ENCODE peak calls at places on chromosomes 5 and 9, in ten cellular contexts. R is tibial nerve, Y is cardiac muscle cell, J is AG09309, V is neural progenitor cell, C is ovary, Q is psoas muscle, L is heart right ventricle, M is A549, Z is GM06990. U is an unnamed sample.

GRCh38 chr9:78239506-78239905 is 3.6 kb downstream of the CEP78 start:
- DNase-seq in R (no peak), Y (peak; percentile 24), J (no peak), V (peak; percentile 40), C (no peak), Q (no peak), L (no peak), M (peak; percentile 25), Z (no peak), U (peak; percentile 22)

GRCh38 chr9:76530458-76531100 is 71.6 kb downstream of the GCNT1 start:
- DNase-seq in R (no peak), Y (no peak), J (no peak), V (no peak), C (no peak), Q (no peak), L (no peak), M (no peak), Z (peak; percentile 17), U (no peak)

GRCh38 chr5:86797677-86798076 is 179.9 kb downstream of the COX7C start:
- DNase-seq in R (no peak), Y (no peak), J (no peak), V (peak; percentile 60), C (no peak), Q (no peak), L (no peak), M (no peak), Z (no peak), U (no peak)

GRCh38 chr9:8384126-8384525 is 584.5 kb upstream of the DMAC1 start:
- DNase-seq in R (no peak), Y (no peak), J (peak; percentile 16), V (no peak), C (no peak), Q (no peak), L (no peak), M (no peak), Z (no peak), U (no peak)

GRCh38 chr5:139878093-139878492 is 82.5 kb downstream of the PSD2 start:
- DNase-seq in R (no peak), Y (peak; percentile 32), J (no peak), V (no peak), C (no peak), Q (no peak), L (no peak), M (no peak), Z (no peak), U (no peak)

GRCh38 chr9:110058304-110058953 is 149.5 kb downstream of the C9orf152 start:
- DNase-seq in R (peak; percentile 50), Y (peak; percentile 39), J (no peak), V (peak; percentile 81), C (no peak), Q (peak; percentile 29), L (peak; percentile 29), M (peak; percentile 62), Z (no peak), U (no peak)

GRCh38 chr5:36158144-36158543 is 6.2 kb downstream of the SKP2 start:
- DNase-seq in R (no peak), Y (peak; percentile 7), J (no peak), V (no peak), C (no peak), Q (no peak), L (no peak), M (no peak), Z (no peak), U (no peak)

GRCh38 chr5:147767048-147767447 is 15.5 kb downstream of the JAKMIP2 start:
- DNase-seq in R (no peak), Y (no peak), J (no peak), V (no peak), C (no peak), Q (no peak), L (no peak), M (no peak), Z (no peak), U (no peak)

GRCh38 chr9:127815512-127816361 is 13.1 kb downstream of the FPGS start:
- DNase-seq in R (no peak), Y (no peak), J (no peak), V (no peak), C (peak; percentile 47), Q (no peak), L (no peak), M (no peak), Z (no peak), U (no peak)

GRCh38 chr9:127816362-127816725 is 13.7 kb downstream of the FPGS start:
- DNase-seq in R (no peak), Y (no peak), J (no peak), V (no peak), C (no peak), Q (no peak), L (no peak), M (no peak), Z (no peak), U (no peak)

GRCh38 chr9:127812936-127813675 is 10.4 kb downstream of the FPGS start:
- DNase-seq in R (no peak), Y (no peak), J (no peak), V (no peak), C (peak; percentile 42), Q (no peak), L (no peak), M (no peak), Z (no peak), U (no peak)

GRCh38 chr9:127813739-127814226 is 11.1 kb downstream of the FPGS start:
- DNase-seq in R (no peak), Y (no peak), J (no peak), V (no peak), C (peak; percentile 54), Q (no peak), L (peak; percentile 55), M (no peak), Z (no peak), U (no peak)

GRCh38 chr9:127814619-127815511 is 12.2 kb downstream of the FPGS start:
- DNase-seq in R (no peak), Y (no peak), J (no peak), V (no peak), C (peak; percentile 37), Q (no peak), L (no peak), M (no peak), Z (no peak), U (no peak)
- TF ChIP-seq CTCF in R (no peak), Y (no peak), J (no peak), V (no peak), C (no peak), Q (no peak), L (no peak), M (no peak), Z (no peak), U (no peak)

DNA sequence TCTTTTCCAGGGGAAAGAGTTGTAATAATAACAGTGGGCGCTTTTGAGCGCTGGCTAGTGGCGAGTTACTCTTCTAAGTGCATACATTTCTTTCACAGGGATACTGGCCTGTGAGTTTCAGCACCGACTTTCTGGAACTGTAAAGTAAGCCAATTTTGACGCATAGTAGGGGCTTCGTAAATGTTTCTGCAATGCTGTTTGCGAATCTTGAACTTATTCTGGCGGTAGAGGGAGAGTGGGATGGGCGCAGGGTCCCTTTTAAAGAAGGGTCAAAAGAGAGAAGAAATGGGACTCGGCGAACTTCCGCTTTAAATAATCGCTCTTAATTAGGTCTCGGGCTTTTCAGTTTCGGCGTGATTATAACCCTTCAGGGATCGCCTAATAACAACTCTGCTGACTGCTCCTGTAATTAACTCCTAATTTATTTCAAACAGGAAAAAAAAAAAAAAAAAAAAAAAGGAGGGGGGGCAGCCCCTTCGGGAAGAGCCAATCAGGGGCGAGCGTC is 351 bp upstream of the MSX2 start:
- DNase-seq in R (no peak), Y (peak; percentile 64), J (no peak), V (no peak), C (no peak), Q (no peak), L (no peak), M (peak; percentile 50), Z (no peak), U (no peak)
- H3K4me3 ChIP-seq in R (peak overlapping the region; percentile 27), Y (peak overlapping the region; percentile 85), J (peak overlapping the region; percentile 62), V (peak overlapping the region; percentile 62), C (peak overlapping the region; percentile 46), Q (peak overlapping the region; percentile 87), L (peak overlapping the region; percentile 70), M (peak overlapping the region; percentile 71), Z (no peak overlapping the region), U (peak overlapping the region; percentile 48)

DNA sequence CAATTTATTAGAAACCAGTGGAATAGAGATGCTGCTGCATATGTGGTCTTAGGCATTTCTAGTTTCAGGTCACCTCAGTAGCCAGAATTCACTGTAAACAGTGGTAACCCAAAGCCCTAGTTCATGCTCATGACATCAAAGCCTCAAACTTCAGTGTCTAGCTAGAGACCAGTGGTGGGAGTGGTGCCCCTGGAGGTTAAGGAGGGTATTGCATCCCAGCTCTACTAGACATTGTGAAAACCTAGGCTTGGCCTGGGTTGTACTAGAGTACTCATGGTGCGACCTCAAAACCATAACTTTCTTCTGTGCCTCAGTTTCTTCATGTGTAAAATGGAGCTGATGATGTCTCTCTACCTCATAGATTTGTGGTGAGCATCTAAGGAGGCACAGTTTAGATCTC is 18.8 kb downstream of the COL5A1 start:
- DNase-seq in R (no peak), Y (no peak), J (no peak), V (no peak), C (no peak), Q (peak; percentile 2), L (no peak), M (no peak), Z (no peak), U (no peak)
- TF ChIP-seq CTCF in R (no peak), Y (peak; percentile 72), J (peak; percentile 71), V (peak; percentile 55), C (no peak), Q (peak; percentile 25), L (peak; percentile 27), M (peak; percentile 20), Z (peak; percentile 34), U (peak; percentile 48)

GRCh38 chr5:54524082-54524481 is 6.5 kb downstream of the SNX18 start:
- DNase-seq in R (no peak), Y (no peak), J (no peak), V (no peak), C (no peak), Q (no peak), L (no peak), M (no peak), Z (no peak), U (no peak)
- H3K4me3 ChIP-seq in R (no peak overlapping the region), Y (no peak overlapping the region), J (no peak overlapping the region), V (no peak overlapping the region), C (peak overlapping the region; percentile 6), Q (peak overlapping the region; percentile 30), L (no peak overlapping the region), M (no peak overlapping the region), Z (no peak overlapping the region), U (no peak overlapping the region)

DNA sequence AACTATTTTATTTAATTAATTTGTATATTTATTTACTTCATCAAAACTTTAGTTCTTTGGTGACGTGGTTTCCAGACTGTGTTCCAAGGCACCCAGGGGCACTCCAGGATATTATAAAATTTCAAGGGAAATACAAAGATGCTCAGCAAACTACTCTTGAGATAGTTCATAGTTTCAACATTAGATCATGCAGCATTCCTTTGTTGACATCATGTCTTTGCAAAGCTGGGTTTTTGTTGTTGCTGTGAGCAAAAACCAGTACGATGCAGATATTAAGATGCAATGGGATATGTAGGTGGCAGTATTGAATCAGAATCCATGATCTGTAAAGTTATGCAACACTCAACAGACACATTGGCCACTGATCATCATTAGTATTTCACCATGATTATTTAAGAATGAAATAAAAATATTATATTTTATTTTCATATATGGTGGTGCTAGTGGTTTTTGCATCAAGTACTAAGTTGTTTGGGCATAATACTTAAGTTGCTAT is 219.7 kb downstream of the ADCY2 start:
- DNase-seq in R (no peak), Y (no peak), J (no peak), V (no peak), C (no peak), Q (no peak), L (no peak), M (no peak), Z (no peak), U (no peak)
- TF ChIP-seq CTCF in R (no peak), Y (no peak), J (no peak), V (no peak), C (no peak), Q (no peak), L (no peak), M (no peak), Z (no peak), U (no peak)

GRCh38 chr5:126525630-126526245 is 69.3 kb downstream of the ALDH7A1 start:
- DNase-seq in R (peak; percentile 55), Y (no peak), J (no peak), V (peak; percentile 13), C (peak; percentile 76), Q (peak; percentile 55), L (peak; percentile 69), M (no peak), Z (no peak), U (no peak)
- H3K4me3 ChIP-seq in R (no peak overlapping the region), Y (no peak overlapping the region), J (no peak overlapping the region), V (no peak overlapping the region), C (no peak overlapping the region), Q (no peak overlapping the region), L (no peak overlapping the region), M (no peak overlapping the region), Z (no peak overlapping the region), U (no peak overlapping the region)